ENCODE peak calls at places on chromosomes 2 and 18, in nine cellular contexts. I is NCI-H1694 treated with DMSO at 0.1 percent for 48 hours, A is HAP-1, U is cardiac muscle cell, Q is globus pallidus, M is activated T-helper 1 cell treated with Interleukin-2 at 50 U/mL for 16 hours, Z is T-helper 2 cell, D is endothelial cell, Y is progenitor cell of endocrine pancreas. K is an unnamed sample.

GRCh38 chr2:214174563-214174962 is 236.3 kb upstream of the VWC2L start:
- DNase-seq in Z (no peak), Y (no peak), M (no peak), D (no peak), A (no peak), I (no peak), Q (no peak), U (no peak), K (no peak)

GRCh38 chr18:48924621-48925601 is 25.9 kb downstream of the SMAD7 start:
- DNase-seq in I (no peak), A (no peak), Q (no peak), U (no peak), D (no peak), Z (no peak), M (no peak), Y (no peak), K (no peak)

GRCh38 chr2:230669386-230669935 is 43.2 kb upstream of the CAB39 start:
- DNase-seq in M (no peak), A (no peak), Y (no peak), Z (no peak), Q (no peak), U (no peak), I (no peak), D (no peak), K (no peak)

GRCh38 chr2:99863914-99864273 is 278.5 kb downstream of the AFF3 start:
- DNase-seq in M (no peak), Y (no peak), I (no peak), Z (no peak), A (no peak), D (no peak), Q (no peak), U (no peak), K (no peak)

GRCh38 chr2:230773039-230773773 is 60.6 kb downstream of the CAB39 start:
- DNase-seq in D (no peak), M (no peak), Q (no peak), A (no peak), U (no peak), Z (no peak), I (no peak), Y (no peak), K (no peak)

GRCh38 chr2:160859086-160859485 is 301.1 kb upstream of the TANK start:
- DNase-seq in M (no peak), I (no peak), Q (no peak), Y (no peak), D (no peak), U (peak; percentile 12), Z (no peak), A (no peak), K (peak; percentile 9)

GRCh38 chr2:205768815-205769493 is 86.7 kb downstream of the NRP2 start:
- DNase-seq in Z (no peak), I (no peak), Y (no peak), A (no peak), Q (no peak), M (no peak), D (no peak), U (no peak), K (no peak)

GRCh38 chr2:168336786-168337388 is 89.5 kb upstream of the STK39 start:
- DNase-seq in A (peak; percentile 58), D (no peak), Z (no peak), Y (no peak), M (peak; percentile 19), Q (no peak), U (peak; percentile 57), I (no peak), K (peak; percentile 55)

GRCh38 chr2:219362524-219363164 is 25.1 kb downstream of the DNPEP start:
- DNase-seq in Y (no peak), Q (no peak), A (no peak), Z (no peak), U (no peak), D (no peak), I (peak; percentile 87), M (no peak), K (no peak)

GRCh38 chr2:128327180-128327964 is 8.7 kb upstream of the HS6ST1 start:
- DNase-seq in Z (no peak), Y (peak; percentile 6), D (no peak), M (no peak), Q (no peak), I (no peak), U (no peak), A (no peak), K (no peak)

GRCh38 chr2:105872142-105872728 is 127.5 kb downstream of the NCK2 start:
- DNase-seq in Y (no peak), M (no peak), I (no peak), D (no peak), U (no peak), Q (no peak), A (no peak), Z (no peak), K (no peak)

GRCh38 chr2:20184067-20184938 is 40.6 kb downstream of the SDC1 start:
- DNase-seq in U (no peak), Y (no peak), A (no peak), D (no peak), Z (no peak), M (no peak), Q (no peak), I (no peak), K (peak; percentile 90)

GRCh38 chr2:69089244-69089643 is 76.3 kb downstream of the ANTXR1 start:
- DNase-seq in U (no peak), Q (no peak), Y (no peak), D (no peak), A (no peak), M (no peak), Z (no peak), I (no peak), K (peak; percentile 62)

GRCh38 chr2:16774091-16774490 is 108.5 kb upstream of the CYRIA start:
- DNase-seq in D (no peak), Q (no peak), Z (no peak), A (no peak), M (no peak), U (no peak), Y (no peak), I (no peak), K (no peak)

GRCh38 chr2:39356922-39357639 is 80.0 kb downstream of the MAP4K3 start:
- DNase-seq in I (no peak), A (peak; percentile 58), M (no peak), Z (no peak), Q (peak; percentile 73), Y (no peak), U (peak; percentile 37), D (no peak), K (no peak)

GRCh38 chr18:13217971-13218375 is 587 bp upstream of the LDLRAD4 start:
- DNase-seq in Q (no peak), A (no peak), Y (peak; percentile 41), D (peak; percentile 49), M (no peak), I (no peak), Z (no peak), U (no peak), K (no peak)

GRCh38 chr2:119710281-119710680 is 31.3 kb downstream of the TMEM177 start:
- DNase-seq in A (no peak), Q (no peak), Y (no peak), Z (no peak), M (no peak), I (peak; percentile 15), U (no peak), D (no peak), K (no peak)

GRCh38 chr2:240795468-240795867 is 24.6 kb downstream of the KIF1A start:
- DNase-seq in U (no peak), M (no peak), A (no peak), D (no peak), Y (no peak), I (no peak), Q (no peak), Z (no peak), K (no peak)

GRCh38 chr2:122100371-122101150 is 345.1 kb downstream of the TSN start:
- DNase-seq in I (no peak), Z (no peak), U (no peak), D (no peak), Y (no peak), Q (no peak), A (no peak), M (no peak), K (no peak)

GRCh38 chr2:43905388-43905803 is 66.6 kb downstream of the ABCG8 start:
- DNase-seq in Q (no peak), Z (no peak), A (peak; percentile 79), Y (no peak), D (no peak), U (no peak), I (no peak), M (no peak), K (no peak)

GRCh38 chr2:197261808-197262226 is 48.8 kb downstream of the ANKRD44 start:
- DNase-seq in Z (no peak), Q (no peak), I (no peak), U (no peak), Y (no peak), M (no peak), D (no peak), A (no peak), K (no peak)

GRCh38 chr2:215851091-215851490 is 162.3 kb downstream of the MREG start:
- DNase-seq in Z (no peak), D (no peak), Y (no peak), Q (no peak), U (no peak), A (no peak), M (no peak), I (no peak), K (no peak)

GRCh38 chr18:69636529-69637301 is 236.0 kb downstream of the DOK6 start:
- DNase-seq in Y (no peak), D (peak; percentile 16), Z (no peak), I (no peak), M (no peak), U (no peak), A (peak; percentile 65), Q (no peak), K (no peak)

GRCh38 chr2:227340106-227340505 is 15.1 kb downstream of the MFF start:
- DNase-seq in M (no peak), Z (no peak), A (no peak), D (no peak), Q (peak; percentile 69), I (no peak), U (no peak), Y (no peak), K (no peak)